ENCODE peak calls at places on chromosomes 2 and 18, in five cellular contexts. One of them, this sample, is unnamed.

GRCh38 chr18:57077786-57078552 is 68.9 kb upstream of the BOD1L2 start:
- DNase-seq in kidney: no peak
- DNase-seq in cardiac muscle cell: no peak
- DNase-seq in GM10248: peak; percentile 84
- DNase-seq in endothelial cell: no peak
- DNase-seq in this sample: no peak

GRCh38 chr2:179551545-179552045 is 287.0 kb upstream of the SESTD1 start:
- DNase-seq in kidney: no peak
- DNase-seq in cardiac muscle cell: no peak
- DNase-seq in GM10248: no peak
- DNase-seq in endothelial cell: no peak
- DNase-seq in this sample: no peak

GRCh38 chr2:97870396-97870843 is 125.3 kb downstream of the TMEM131 start:
- DNase-seq in kidney: no peak
- DNase-seq in cardiac muscle cell: peak; percentile 74
- DNase-seq in GM10248: peak; percentile 71
- DNase-seq in endothelial cell: no peak
- DNase-seq in this sample: no peak

GRCh38 chr2:201959198-201959597 is 74.5 kb upstream of the FZD7 start:
- DNase-seq in kidney: no peak
- DNase-seq in cardiac muscle cell: no peak
- DNase-seq in GM10248: no peak
- DNase-seq in endothelial cell: no peak
- DNase-seq in this sample: no peak

GRCh38 chr2:127185093-127185492 is 35.0 kb downstream of the CYP27C1 start:
- DNase-seq in kidney: no peak
- DNase-seq in cardiac muscle cell: no peak
- DNase-seq in GM10248: no peak
- DNase-seq in endothelial cell: no peak
- DNase-seq in this sample: no peak

GRCh38 chr2:178804791-178805190 is 2.4 kb downstream of the TTN start:
- DNase-seq in kidney: no peak
- DNase-seq in cardiac muscle cell: peak; percentile 32
- DNase-seq in GM10248: peak; percentile 33
- DNase-seq in endothelial cell: no peak
- DNase-seq in this sample: no peak

GRCh38 chr18:63154350-63155152 is 165.0 kb downstream of the BCL2 start:
- DNase-seq in kidney: no peak
- DNase-seq in cardiac muscle cell: no peak
- DNase-seq in GM10248: no peak
- DNase-seq in endothelial cell: no peak
- DNase-seq in this sample: no peak

GRCh38 chr2:27714053-27714452 is 50.4 kb downstream of the SLC4A1AP start:
- DNase-seq in kidney: no peak
- DNase-seq in cardiac muscle cell: no peak
- DNase-seq in GM10248: no peak
- DNase-seq in endothelial cell: no peak
- DNase-seq in this sample: no peak

GRCh38 chr2:234166521-234166920 is 116.0 kb downstream of the SPP2 start:
- DNase-seq in kidney: no peak
- DNase-seq in cardiac muscle cell: no peak
- DNase-seq in GM10248: no peak
- DNase-seq in endothelial cell: no peak
- DNase-seq in this sample: no peak

GRCh38 chr2:152620985-152621384 is 96.3 kb downstream of the PRPF40A start:
- DNase-seq in kidney: no peak
- DNase-seq in cardiac muscle cell: no peak
- DNase-seq in GM10248: no peak
- DNase-seq in endothelial cell: no peak
- DNase-seq in this sample: no peak

GRCh38 chr2:20677301-20678176 is 10.6 kb downstream of the GDF7 start:
- DNase-seq in kidney: no peak
- DNase-seq in cardiac muscle cell: no peak
- DNase-seq in GM10248: no peak
- DNase-seq in endothelial cell: peak; percentile 41
- DNase-seq in this sample: no peak

GRCh38 chr2:204972606-204973336 is 427.5 kb downstream of the PARD3B start:
- DNase-seq in kidney: no peak
- DNase-seq in cardiac muscle cell: no peak
- DNase-seq in GM10248: no peak
- DNase-seq in endothelial cell: no peak
- DNase-seq in this sample: peak; percentile 14

GRCh38 chr2:126796931-126797621 is 101.6 kb upstream of the TEX51 start:
- DNase-seq in kidney: no peak
- DNase-seq in cardiac muscle cell: no peak
- DNase-seq in GM10248: no peak
- DNase-seq in endothelial cell: no peak
- DNase-seq in this sample: no peak

GRCh38 chr2:198499539-198499938 is 695.1 kb downstream of the PLCL1 start:
- DNase-seq in kidney: no peak
- DNase-seq in cardiac muscle cell: peak; percentile 82
- DNase-seq in GM10248: no peak
- DNase-seq in endothelial cell: no peak
- DNase-seq in this sample: peak; percentile 11

GRCh38 chr2:17646096-17646554 is 105.6 kb downstream of the VSNL1 start:
- DNase-seq in kidney: no peak
- DNase-seq in cardiac muscle cell: peak; percentile 89
- DNase-seq in GM10248: peak; percentile 66
- DNase-seq in endothelial cell: peak; percentile 61
- DNase-seq in this sample: peak; percentile 53

GRCh38 chr18:13791181-13791580 is 32.8 kb upstream of the MC5R start:
- DNase-seq in kidney: no peak
- DNase-seq in cardiac muscle cell: no peak
- DNase-seq in GM10248: no peak
- DNase-seq in endothelial cell: no peak
- DNase-seq in this sample: no peak

GRCh38 chr2:99425022-99425421 is 64.8 kb downstream of the REV1 start:
- DNase-seq in kidney: no peak
- DNase-seq in cardiac muscle cell: peak; percentile 89
- DNase-seq in GM10248: no peak
- DNase-seq in endothelial cell: no peak
- DNase-seq in this sample: no peak

GRCh38 chr18:50716902-50717301 is 102.9 kb downstream of the MRO start:
- DNase-seq in kidney: no peak
- DNase-seq in cardiac muscle cell: peak; percentile 17
- DNase-seq in GM10248: no peak
- DNase-seq in endothelial cell: no peak
- DNase-seq in this sample: no peak

GRCh38 chr2:69567157-69567908 is 76.2 kb downstream of the AAK1 start:
- DNase-seq in kidney: no peak
- DNase-seq in cardiac muscle cell: no peak
- DNase-seq in GM10248: no peak
- DNase-seq in endothelial cell: no peak
- DNase-seq in this sample: no peak

GRCh38 chr2:163774862-163775261 is 39.1 kb upstream of the FIGN start:
- DNase-seq in kidney: no peak
- DNase-seq in cardiac muscle cell: peak; percentile 81
- DNase-seq in GM10248: no peak
- DNase-seq in endothelial cell: no peak
- DNase-seq in this sample: no peak

GRCh38 chr2:186641807-186642321 is 52.0 kb upstream of the FAM171B start:
- DNase-seq in kidney: no peak
- DNase-seq in cardiac muscle cell: peak; percentile 83
- DNase-seq in GM10248: peak; percentile 46
- DNase-seq in endothelial cell: peak; percentile 46
- DNase-seq in this sample: peak; percentile 4

DNA sequence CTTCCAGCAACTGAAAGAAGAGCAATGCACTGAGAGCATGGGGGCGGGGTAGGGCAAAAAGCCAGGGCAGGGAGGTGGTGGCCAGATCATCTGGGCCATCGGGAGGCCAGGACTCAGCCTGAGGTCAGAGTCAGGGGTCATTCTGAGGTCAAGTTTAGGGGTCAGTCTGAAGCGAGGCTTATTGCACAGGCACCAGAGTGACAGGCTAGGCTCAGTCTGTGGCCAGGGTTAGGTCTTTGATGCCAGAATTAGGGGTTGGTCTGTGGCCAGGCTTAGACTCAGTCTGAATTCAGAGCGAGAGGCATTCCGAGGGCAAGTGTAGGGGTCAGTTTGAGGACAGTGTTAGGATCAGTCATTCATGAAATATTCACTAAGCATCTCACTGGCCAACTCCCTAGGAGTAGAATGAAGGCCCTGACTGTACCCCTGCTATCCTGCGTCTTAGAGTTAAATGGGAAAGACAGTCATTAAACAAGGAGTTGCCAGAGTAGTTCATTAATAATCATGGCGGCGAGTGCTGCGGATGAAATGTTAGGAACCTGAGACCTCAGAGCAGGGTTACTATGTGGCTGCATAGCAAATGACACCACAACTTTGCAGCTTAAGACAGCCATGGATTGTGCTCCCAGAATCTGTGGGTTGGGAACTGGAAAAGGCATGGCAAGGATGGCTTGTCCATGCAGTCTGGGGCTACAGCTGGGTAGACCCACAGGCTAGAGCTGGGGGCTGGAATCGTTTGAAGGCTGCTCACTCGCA is 198.7 kb downstream of the CYP26B1 start:
- DNase-seq in kidney: no peak
- DNase-seq in cardiac muscle cell: peak; percentile 68
- DNase-seq in GM10248: no peak
- DNase-seq in endothelial cell: no peak
- DNase-seq in this sample: no peak
- TF ChIP-seq CTCF in kidney: no peak
- TF ChIP-seq CTCF in cardiac muscle cell: no peak
- TF ChIP-seq CTCF in GM10248: no peak
- TF ChIP-seq CTCF in endothelial cell: no peak
- TF ChIP-seq CTCF in this sample: no peak

GRCh38 chr18:8006979-8007378 is 439.9 kb downstream of the PTPRM start:
- DNase-seq in kidney: no peak
- DNase-seq in cardiac muscle cell: no peak
- DNase-seq in GM10248: no peak
- DNase-seq in endothelial cell: no peak
- DNase-seq in this sample: no peak

GRCh38 chr18:8011906-8012305 is 444.8 kb downstream of the PTPRM start:
- DNase-seq in kidney: no peak
- DNase-seq in cardiac muscle cell: no peak
- DNase-seq in GM10248: no peak
- DNase-seq in endothelial cell: no peak
- DNase-seq in this sample: no peak
- TF ChIP-seq CTCF in kidney: no peak
- TF ChIP-seq CTCF in cardiac muscle cell: no peak
- TF ChIP-seq CTCF in GM10248: no peak
- TF ChIP-seq CTCF in endothelial cell: no peak
- TF ChIP-seq CTCF in this sample: no peak

GRCh38 chr2:81328968-81329367 is 1024.4 kb upstream of the LRRTM1 start:
- DNase-seq in kidney: no peak
- DNase-seq in cardiac muscle cell: no peak
- DNase-seq in GM10248: no peak
- DNase-seq in endothelial cell: no peak
- DNase-seq in this sample: no peak

GRCh38 chr2:81327916-81328315 is 1023.4 kb upstream of the LRRTM1 start:
- DNase-seq in kidney: no peak
- DNase-seq in cardiac muscle cell: no peak
- DNase-seq in GM10248: no peak
- DNase-seq in endothelial cell: no peak
- DNase-seq in this sample: no peak

DNA sequence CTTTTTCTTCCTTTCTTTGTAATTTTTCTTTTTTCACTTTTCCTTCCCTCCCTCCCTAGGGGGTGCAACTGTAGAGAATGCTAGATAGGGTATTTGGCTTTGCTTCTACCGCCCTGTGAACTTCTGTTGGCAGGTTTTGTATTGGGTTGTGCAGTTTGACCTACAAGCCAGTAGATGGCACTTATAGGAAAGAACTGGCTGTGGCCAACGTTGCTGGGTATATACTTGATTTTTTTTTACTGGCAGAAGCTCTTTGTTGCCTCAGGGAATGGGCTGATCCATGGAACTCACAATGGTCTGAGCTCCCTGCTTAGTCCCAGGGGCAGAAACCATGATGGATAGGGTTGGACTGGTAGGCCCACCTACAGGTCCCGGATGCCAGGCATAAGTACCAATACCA is 1019.5 kb upstream of the LRRTM1 start:
- DNase-seq in kidney: no peak
- DNase-seq in cardiac muscle cell: peak; percentile 10
- DNase-seq in GM10248: no peak
- DNase-seq in endothelial cell: peak; percentile 14
- DNase-seq in this sample: no peak
- TF ChIP-seq CTCF in kidney: peak; percentile 21
- TF ChIP-seq CTCF in cardiac muscle cell: peak; percentile 12
- TF ChIP-seq CTCF in GM10248: no peak
- TF ChIP-seq CTCF in endothelial cell: peak; percentile 48
- TF ChIP-seq CTCF in this sample: peak; percentile 25

GRCh38 chr18:70386582-70386981 is 97.7 kb downstream of the SOCS6 start:
- DNase-seq in kidney: no peak
- DNase-seq in cardiac muscle cell: no peak
- DNase-seq in GM10248: no peak
- DNase-seq in endothelial cell: no peak
- DNase-seq in this sample: no peak
- TF ChIP-seq CTCF in kidney: no peak
- TF ChIP-seq CTCF in cardiac muscle cell: no peak
- TF ChIP-seq CTCF in GM10248: no peak
- TF ChIP-seq CTCF in endothelial cell: no peak
- TF ChIP-seq CTCF in this sample: no peak

GRCh38 chr2:120289221-120289906 is 36.7 kb downstream of the RALB start:
- DNase-seq in kidney: no peak
- DNase-seq in cardiac muscle cell: peak; percentile 21
- DNase-seq in GM10248: no peak
- DNase-seq in endothelial cell: no peak
- DNase-seq in this sample: no peak
- TF ChIP-seq CTCF in kidney: no peak
- TF ChIP-seq CTCF in cardiac muscle cell: peak; percentile 25
- TF ChIP-seq CTCF in GM10248: no peak
- TF ChIP-seq CTCF in endothelial cell: no peak
- TF ChIP-seq CTCF in this sample: no peak

GRCh38 chr2:45067859-45068642 is 58.8 kb upstream of the SIX2 start:
- DNase-seq in kidney: no peak
- DNase-seq in cardiac muscle cell: peak; percentile 69
- DNase-seq in GM10248: no peak
- DNase-seq in endothelial cell: peak; percentile 9
- DNase-seq in this sample: peak; percentile 62
- TF ChIP-seq CTCF in kidney: no peak
- TF ChIP-seq CTCF in cardiac muscle cell: peak; percentile 19
- TF ChIP-seq CTCF in GM10248: no peak
- TF ChIP-seq CTCF in endothelial cell: no peak
- TF ChIP-seq CTCF in this sample: no peak

DNA sequence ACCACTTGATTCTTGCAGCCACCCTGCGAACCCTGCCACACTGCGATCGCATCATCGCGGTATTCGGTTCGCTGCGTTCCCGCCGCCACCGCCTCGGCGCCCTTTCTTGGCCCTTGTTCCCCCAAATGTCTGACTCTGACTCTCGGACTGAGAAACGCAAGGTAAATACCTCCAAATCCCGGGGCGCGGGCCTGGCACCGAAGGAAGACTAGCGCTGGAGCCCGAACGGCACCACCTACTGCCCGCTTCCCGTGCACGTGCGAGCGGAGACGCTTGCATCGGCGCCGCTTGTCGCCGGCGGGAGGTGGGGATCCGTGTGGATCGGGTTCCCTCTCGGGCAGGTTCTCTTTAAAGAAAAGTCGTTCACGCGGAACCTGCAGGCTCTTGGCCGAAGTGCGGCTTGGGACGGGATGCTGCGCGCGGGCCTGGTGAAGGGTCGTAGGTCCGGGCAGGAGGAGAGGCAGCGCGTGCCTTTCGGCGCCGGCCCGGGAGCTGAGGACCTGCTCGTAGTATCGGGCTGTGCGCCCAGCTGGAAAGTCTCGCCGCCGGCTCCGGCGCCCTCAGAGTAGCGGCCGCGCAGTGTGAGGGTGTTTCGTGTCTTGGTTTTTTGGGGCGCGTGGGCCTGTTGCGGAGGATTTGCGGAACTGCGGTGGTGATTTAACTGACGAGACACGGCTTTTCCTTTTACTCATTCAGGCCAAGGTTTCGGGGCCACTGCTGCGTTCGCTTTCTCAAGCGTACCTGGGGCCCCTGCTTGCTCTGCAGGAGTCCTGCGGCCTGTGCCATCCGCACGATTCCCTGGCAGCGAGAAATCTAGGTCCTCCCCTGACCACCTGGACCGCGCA is 536 bp downstream of the BCL2L11 start:
- DNase-seq in kidney: peak; percentile 89
- DNase-seq in cardiac muscle cell: no peak
- DNase-seq in GM10248: peak; percentile 34
- DNase-seq in endothelial cell: peak; percentile 41
- DNase-seq in this sample: peak; percentile 70
- TF ChIP-seq CTCF in kidney: no peak
- TF ChIP-seq CTCF in cardiac muscle cell: no peak
- TF ChIP-seq CTCF in GM10248: no peak
- TF ChIP-seq CTCF in endothelial cell: no peak
- TF ChIP-seq CTCF in this sample: no peak